ENCODE peak calls at places on chromosomes 4 and X, in ten cellular contexts. One of them, this sample, is unnamed.

GRCh38 chr4:134695433-134695832 is 493.8 kb upstream of the PABPC4L start:
- DNase-seq in hippocampal formation: no peak
- DNase-seq in T47D: no peak
- DNase-seq in iPS-NIHi11: no peak
- DNase-seq in activated CD4-positive, alpha-beta T cell treated with anti-CD3 and anti-CD28 coated beads, Interleukin-2, amount 50 U/mL, for 24 hours: no peak
- DNase-seq in H7: no peak
- DNase-seq in mucosa of descending colon: no peak
- DNase-seq in NCI-H2081: no peak
- DNase-seq in cerebellar cortex: no peak
- DNase-seq in hypothalamus: no peak
- DNase-seq in this sample: no peak

GRCh38 chrX:56228914-56229313 is 3.2 kb upstream of the KLF8 start:
- DNase-seq in hippocampal formation: no peak
- DNase-seq in T47D: no peak
- DNase-seq in iPS-NIHi11: no peak
- DNase-seq in activated CD4-positive, alpha-beta T cell treated with anti-CD3 and anti-CD28 coated beads, Interleukin-2, amount 50 U/mL, for 24 hours: no peak
- DNase-seq in H7: no peak
- DNase-seq in mucosa of descending colon: peak
- DNase-seq in NCI-H2081: no peak
- DNase-seq in cerebellar cortex: no peak
- DNase-seq in hypothalamus: no peak
- DNase-seq in this sample: no peak

GRCh38 chrX:9416562-9417319 is 48.1 kb upstream of the TBL1X start:
- DNase-seq in hippocampal formation: no peak
- DNase-seq in T47D: no peak
- DNase-seq in iPS-NIHi11: no peak
- DNase-seq in activated CD4-positive, alpha-beta T cell treated with anti-CD3 and anti-CD28 coated beads, Interleukin-2, amount 50 U/mL, for 24 hours: no peak
- DNase-seq in H7: no peak
- DNase-seq in mucosa of descending colon: no peak
- DNase-seq in NCI-H2081: peak
- DNase-seq in cerebellar cortex: no peak
- DNase-seq in hypothalamus: no peak
- DNase-seq in this sample: no peak

GRCh38 chr4:159435561-159436023 is 332.7 kb downstream of the RAPGEF2 start:
- DNase-seq in hippocampal formation: no peak
- DNase-seq in T47D: no peak
- DNase-seq in iPS-NIHi11: no peak
- DNase-seq in activated CD4-positive, alpha-beta T cell treated with anti-CD3 and anti-CD28 coated beads, Interleukin-2, amount 50 U/mL, for 24 hours: no peak
- DNase-seq in H7: no peak
- DNase-seq in mucosa of descending colon: no peak
- DNase-seq in NCI-H2081: no peak
- DNase-seq in cerebellar cortex: no peak
- DNase-seq in hypothalamus: no peak
- DNase-seq in this sample: no peak

GRCh38 chr4:165994706-165995105 is 121.7 kb downstream of the TLL1 start:
- DNase-seq in hippocampal formation: no peak
- DNase-seq in T47D: no peak
- DNase-seq in iPS-NIHi11: no peak
- DNase-seq in activated CD4-positive, alpha-beta T cell treated with anti-CD3 and anti-CD28 coated beads, Interleukin-2, amount 50 U/mL, for 24 hours: no peak
- DNase-seq in H7: no peak
- DNase-seq in mucosa of descending colon: no peak
- DNase-seq in NCI-H2081: no peak
- DNase-seq in cerebellar cortex: no peak
- DNase-seq in hypothalamus: no peak
- DNase-seq in this sample: no peak

GRCh38 chr4:72489267-72489666 is 79.8 kb downstream of the ADAMTS3 start:
- DNase-seq in hippocampal formation: no peak
- DNase-seq in T47D: no peak
- DNase-seq in iPS-NIHi11: no peak
- DNase-seq in activated CD4-positive, alpha-beta T cell treated with anti-CD3 and anti-CD28 coated beads, Interleukin-2, amount 50 U/mL, for 24 hours: no peak
- DNase-seq in H7: no peak
- DNase-seq in mucosa of descending colon: no peak
- DNase-seq in NCI-H2081: no peak
- DNase-seq in cerebellar cortex: no peak
- DNase-seq in hypothalamus: no peak
- DNase-seq in this sample: no peak

GRCh38 chr4:118281611-118282442 is 71.0 kb downstream of the PRSS12 start:
- DNase-seq in hippocampal formation: no peak
- DNase-seq in T47D: no peak
- DNase-seq in iPS-NIHi11: peak
- DNase-seq in activated CD4-positive, alpha-beta T cell treated with anti-CD3 and anti-CD28 coated beads, Interleukin-2, amount 50 U/mL, for 24 hours: peak
- DNase-seq in H7: peak
- DNase-seq in mucosa of descending colon: no peak
- DNase-seq in NCI-H2081: peak
- DNase-seq in cerebellar cortex: peak
- DNase-seq in hypothalamus: no peak
- DNase-seq in this sample: no peak

GRCh38 chrX:108614616-108615015 is 121.7 kb downstream of the IRS4 start:
- DNase-seq in hippocampal formation: no peak
- DNase-seq in T47D: no peak
- DNase-seq in iPS-NIHi11: no peak
- DNase-seq in activated CD4-positive, alpha-beta T cell treated with anti-CD3 and anti-CD28 coated beads, Interleukin-2, amount 50 U/mL, for 24 hours: no peak
- DNase-seq in H7: no peak
- DNase-seq in mucosa of descending colon: no peak
- DNase-seq in NCI-H2081: no peak
- DNase-seq in cerebellar cortex: no peak
- DNase-seq in hypothalamus: no peak
- DNase-seq in this sample: no peak

This sample was measured in amygdala.